ENCODE peak calls at places on chromosomes 11 and 22, in eight cellular contexts. One of them, this sample, is unnamed. For H3K4me1, the result is how much of the 10 kb centered on the place peaks cover.

GRCh38 chr22:29314537-29315285 is 786 bp downstream of the RASL10A start:
- DNase-seq in neural progenitor cell: peak
- DNase-seq in neuronal stem cell: no peak
- DNase-seq in OCI-LY7: no peak
- DNase-seq in keratinocyte: no peak
- DNase-seq in upper lobe of right lung: peak
- DNase-seq in adrenal gland: no peak
- DNase-seq in cardiac muscle cell: no peak
- DNase-seq in this sample: no peak

GRCh38 chr11:10387209-10388083 is 67.6 kb upstream of the AMPD3 start:
- DNase-seq in neuronal stem cell: no peak
- DNase-seq in neural progenitor cell: no peak
- DNase-seq in cardiac muscle cell: no peak
- DNase-seq in adrenal gland: no peak
- DNase-seq in upper lobe of right lung: no peak
- DNase-seq in OCI-LY7: no peak
- DNase-seq in keratinocyte: no peak
- DNase-seq in this sample: peak

GRCh38 chr11:115911656-115912055 is 407.4 kb upstream of the CADM1 start:
- DNase-seq in neural progenitor cell: peak
- DNase-seq in keratinocyte: no peak
- DNase-seq in upper lobe of right lung: no peak
- DNase-seq in adrenal gland: no peak
- DNase-seq in neuronal stem cell: peak
- DNase-seq in cardiac muscle cell: no peak
- DNase-seq in OCI-LY7: no peak
- DNase-seq in this sample: no peak

GRCh38 chr22:23503736-23504440 is 76.2 kb downstream of the IGLL1 start:
- DNase-seq in upper lobe of right lung: peak
- DNase-seq in neural progenitor cell: no peak
- DNase-seq in keratinocyte: no peak
- DNase-seq in adrenal gland: no peak
- DNase-seq in OCI-LY7: no peak
- DNase-seq in cardiac muscle cell: no peak
- DNase-seq in neuronal stem cell: no peak
- DNase-seq in this sample: no peak

GRCh38 chr22:41181349-41182241 is 23.5 kb upstream of the L3MBTL2 start:
- DNase-seq in keratinocyte: no peak
- DNase-seq in cardiac muscle cell: no peak
- DNase-seq in upper lobe of right lung: no peak
- DNase-seq in OCI-LY7: no peak
- DNase-seq in neuronal stem cell: no peak
- DNase-seq in neural progenitor cell: no peak
- DNase-seq in adrenal gland: no peak
- DNase-seq in this sample: no peak

GRCh38 chr11:16807306-16807705 is 68.9 kb downstream of the C11orf58 start:
- DNase-seq in neural progenitor cell: no peak
- DNase-seq in OCI-LY7: no peak
- DNase-seq in neuronal stem cell: no peak
- DNase-seq in upper lobe of right lung: no peak
- DNase-seq in cardiac muscle cell: no peak
- DNase-seq in adrenal gland: no peak
- DNase-seq in keratinocyte: no peak
- DNase-seq in this sample: no peak

GRCh38 chr11:100445231-100445735 is 241.8 kb upstream of the ARHGAP42 start:
- DNase-seq in neuronal stem cell: no peak
- DNase-seq in upper lobe of right lung: no peak
- DNase-seq in keratinocyte: no peak
- DNase-seq in neural progenitor cell: peak
- DNase-seq in cardiac muscle cell: peak
- DNase-seq in OCI-LY7: no peak
- DNase-seq in adrenal gland: no peak
- DNase-seq in this sample: no peak

GRCh38 chr22:48557473-48557872 is 1270.2 kb downstream of the BRD1 start:
- DNase-seq in OCI-LY7: no peak
- DNase-seq in neural progenitor cell: no peak
- DNase-seq in adrenal gland: no peak
- DNase-seq in upper lobe of right lung: no peak
- DNase-seq in neuronal stem cell: no peak
- DNase-seq in keratinocyte: no peak
- DNase-seq in cardiac muscle cell: no peak
- DNase-seq in this sample: no peak

GRCh38 chr11:20470348-20470747 is 82.8 kb downstream of the PRMT3 start:
- DNase-seq in OCI-LY7: no peak
- DNase-seq in neural progenitor cell: no peak
- DNase-seq in upper lobe of right lung: no peak
- DNase-seq in neuronal stem cell: no peak
- DNase-seq in keratinocyte: no peak
- DNase-seq in cardiac muscle cell: no peak
- DNase-seq in adrenal gland: no peak
- DNase-seq in this sample: no peak

GRCh38 chr11:59011672-59012071 is 72.4 kb downstream of the GLYATL1 start:
- DNase-seq in neuronal stem cell: peak
- DNase-seq in cardiac muscle cell: peak
- DNase-seq in keratinocyte: no peak
- DNase-seq in neural progenitor cell: peak
- DNase-seq in upper lobe of right lung: no peak
- DNase-seq in OCI-LY7: peak
- DNase-seq in adrenal gland: no peak
- DNase-seq in this sample: no peak

GRCh38 chr11:59009661-59010060 is 70.4 kb downstream of the GLYATL1 start:
- DNase-seq in keratinocyte: no peak
- DNase-seq in OCI-LY7: peak
- DNase-seq in neuronal stem cell: no peak
- DNase-seq in neural progenitor cell: no peak
- DNase-seq in upper lobe of right lung: no peak
- DNase-seq in adrenal gland: no peak
- DNase-seq in cardiac muscle cell: no peak
- DNase-seq in this sample: no peak

GRCh38 chr11:59010693-59011092 is 71.4 kb downstream of the GLYATL1 start:
- DNase-seq in upper lobe of right lung: no peak
- DNase-seq in adrenal gland: no peak
- DNase-seq in keratinocyte: no peak
- DNase-seq in OCI-LY7: no peak
- DNase-seq in cardiac muscle cell: no peak
- DNase-seq in neuronal stem cell: no peak
- DNase-seq in neural progenitor cell: no peak
- DNase-seq in this sample: no peak

GRCh38 chr11:59012942-59013256 is 73.2 kb upstream of the GLYATL1B start:
- DNase-seq in OCI-LY7: no peak
- DNase-seq in cardiac muscle cell: no peak
- DNase-seq in adrenal gland: no peak
- DNase-seq in upper lobe of right lung: peak
- DNase-seq in neural progenitor cell: no peak
- DNase-seq in keratinocyte: no peak
- DNase-seq in neuronal stem cell: no peak
- DNase-seq in this sample: no peak

GRCh38 chr11:59012106-59012941 is 73.0 kb downstream of the GLYATL1 start:
- DNase-seq in keratinocyte: no peak
- DNase-seq in upper lobe of right lung: no peak
- DNase-seq in OCI-LY7: peak
- DNase-seq in cardiac muscle cell: peak
- DNase-seq in adrenal gland: no peak
- DNase-seq in neural progenitor cell: no peak
- DNase-seq in neuronal stem cell: no peak
- DNase-seq in this sample: no peak
- H3K27ac ChIP-seq in keratinocyte: no peak
- H3K27ac ChIP-seq in upper lobe of right lung: no peak
- H3K27ac ChIP-seq in OCI-LY7: peak
- H3K27ac ChIP-seq in cardiac muscle cell: no peak
- H3K27ac ChIP-seq in adrenal gland: no peak
- H3K27ac ChIP-seq in neural progenitor cell: no peak
- H3K27ac ChIP-seq in neuronal stem cell: no peak
- H3K27ac ChIP-seq in this sample: no peak

GRCh38 chr11:47501095-47501494 is 51.8 kb downstream of the CELF1 start:
- DNase-seq in upper lobe of right lung: no peak
- DNase-seq in OCI-LY7: no peak
- DNase-seq in cardiac muscle cell: no peak
- DNase-seq in neural progenitor cell: no peak
- DNase-seq in adrenal gland: no peak
- DNase-seq in keratinocyte: no peak
- DNase-seq in neuronal stem cell: no peak
- DNase-seq in this sample: no peak

GRCh38 chr11:47500121-47500520 is 51.2 kb upstream of the RAPSN start:
- DNase-seq in keratinocyte: no peak
- DNase-seq in adrenal gland: no peak
- DNase-seq in cardiac muscle cell: no peak
- DNase-seq in OCI-LY7: no peak
- DNase-seq in neuronal stem cell: no peak
- DNase-seq in upper lobe of right lung: no peak
- DNase-seq in neural progenitor cell: no peak
- DNase-seq in this sample: no peak

GRCh38 chr11:47504910-47505309 is 48.0 kb downstream of the CELF1 start:
- DNase-seq in neural progenitor cell: no peak
- DNase-seq in adrenal gland: no peak
- DNase-seq in cardiac muscle cell: no peak
- DNase-seq in neuronal stem cell: no peak
- DNase-seq in upper lobe of right lung: no peak
- DNase-seq in OCI-LY7: no peak
- DNase-seq in keratinocyte: no peak
- DNase-seq in this sample: no peak

GRCh38 chr11:47503227-47503626 is 49.7 kb downstream of the CELF1 start:
- DNase-seq in neural progenitor cell: no peak
- DNase-seq in cardiac muscle cell: no peak
- DNase-seq in OCI-LY7: no peak
- DNase-seq in keratinocyte: no peak
- DNase-seq in adrenal gland: no peak
- DNase-seq in upper lobe of right lung: no peak
- DNase-seq in neuronal stem cell: no peak
- DNase-seq in this sample: no peak

DNA sequence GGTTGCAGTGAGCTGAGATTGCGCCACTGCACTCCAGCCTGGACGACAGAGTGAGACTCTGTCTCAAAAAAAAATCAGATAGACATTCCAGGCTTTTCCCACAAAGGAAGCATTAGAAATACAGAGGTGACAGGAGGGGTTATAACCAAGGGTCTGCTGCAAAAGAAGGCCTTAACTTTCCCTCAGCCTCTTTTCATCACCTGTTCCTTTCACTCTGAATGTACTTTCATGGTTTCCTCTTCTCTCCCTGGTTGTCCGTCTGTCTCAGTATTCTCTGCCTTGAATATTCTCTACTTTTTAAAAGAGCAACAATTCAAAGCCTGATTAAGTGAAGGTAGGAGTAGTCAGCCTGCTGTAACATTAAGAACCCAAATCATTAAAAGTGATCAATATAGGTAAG is 50.2 kb downstream of the CELF1 start:
- DNase-seq in upper lobe of right lung: no peak
- DNase-seq in cardiac muscle cell: no peak
- DNase-seq in keratinocyte: no peak
- DNase-seq in OCI-LY7: no peak
- DNase-seq in neuronal stem cell: no peak
- DNase-seq in neural progenitor cell: no peak
- DNase-seq in adrenal gland: no peak
- DNase-seq in this sample: no peak
- H3K4me1 ChIP-seq in upper lobe of right lung: under half
- H3K4me1 ChIP-seq in cardiac muscle cell: under half
- H3K4me1 ChIP-seq in keratinocyte: under half
- H3K4me1 ChIP-seq in OCI-LY7: under half
- H3K4me1 ChIP-seq in neuronal stem cell: under half
- H3K4me1 ChIP-seq in neural progenitor cell: under half
- H3K4me1 ChIP-seq in adrenal gland: half or more
- H3K4me1 ChIP-seq in this sample: half or more

DNA sequence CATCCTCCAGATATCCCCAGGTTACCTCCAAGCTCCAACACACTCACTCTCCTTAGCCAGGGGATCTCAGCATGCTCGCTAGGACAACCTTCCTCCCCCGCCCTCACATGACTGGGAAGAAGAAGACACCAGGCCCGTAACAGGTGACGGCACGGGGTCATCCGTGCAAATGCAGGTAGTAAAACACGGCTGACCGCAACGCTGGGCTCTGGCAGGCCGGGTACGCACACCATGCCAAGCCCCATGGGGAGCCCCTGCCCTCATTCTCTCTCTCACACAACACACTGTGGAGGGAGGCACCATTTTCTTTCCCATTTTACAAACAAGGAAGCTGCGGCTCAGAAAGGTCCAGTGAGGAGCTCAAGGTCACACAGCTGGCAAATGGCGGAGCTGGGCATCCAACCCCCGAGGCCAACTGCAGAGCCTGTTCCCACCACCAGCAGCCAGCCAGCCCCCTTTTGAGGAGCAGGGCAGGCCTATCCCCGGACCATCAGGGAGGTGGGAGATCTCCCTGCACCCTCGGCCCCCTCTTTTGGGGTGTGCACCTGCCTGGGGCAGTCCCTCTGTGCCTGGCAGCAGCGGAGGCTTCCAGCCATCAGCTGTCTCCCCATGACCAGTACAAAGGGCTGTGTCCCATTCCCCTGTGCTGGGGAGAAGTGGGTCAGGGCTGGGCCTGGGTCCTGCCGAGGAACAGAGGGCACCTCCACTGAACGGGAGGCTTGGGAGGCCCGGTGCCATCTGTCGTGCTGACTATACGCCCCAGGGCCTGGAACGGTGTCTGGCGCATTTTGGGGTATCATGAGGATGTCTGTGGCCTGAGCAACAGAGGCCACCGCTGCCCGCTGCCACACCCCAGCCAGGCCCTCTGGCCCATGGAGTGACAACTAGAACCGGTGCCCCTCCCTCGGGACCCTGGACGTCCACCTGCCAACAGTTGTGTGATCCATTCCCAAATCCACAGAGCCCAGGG is 280.9 kb downstream of the CTTN start:
- DNase-seq in keratinocyte: no peak
- DNase-seq in upper lobe of right lung: no peak
- DNase-seq in cardiac muscle cell: no peak
- DNase-seq in OCI-LY7: no peak
- DNase-seq in neuronal stem cell: no peak
- DNase-seq in neural progenitor cell: no peak
- DNase-seq in adrenal gland: no peak
- DNase-seq in this sample: no peak
- H3K4me3 ChIP-seq in keratinocyte: no peak
- H3K4me3 ChIP-seq in upper lobe of right lung: no peak
- H3K4me3 ChIP-seq in cardiac muscle cell: no peak
- H3K4me3 ChIP-seq in OCI-LY7: no peak
- H3K4me3 ChIP-seq in neuronal stem cell: no peak
- H3K4me3 ChIP-seq in neural progenitor cell: no peak
- H3K4me3 ChIP-seq in adrenal gland: no peak
- H3K4me3 ChIP-seq in this sample: no peak

DNA sequence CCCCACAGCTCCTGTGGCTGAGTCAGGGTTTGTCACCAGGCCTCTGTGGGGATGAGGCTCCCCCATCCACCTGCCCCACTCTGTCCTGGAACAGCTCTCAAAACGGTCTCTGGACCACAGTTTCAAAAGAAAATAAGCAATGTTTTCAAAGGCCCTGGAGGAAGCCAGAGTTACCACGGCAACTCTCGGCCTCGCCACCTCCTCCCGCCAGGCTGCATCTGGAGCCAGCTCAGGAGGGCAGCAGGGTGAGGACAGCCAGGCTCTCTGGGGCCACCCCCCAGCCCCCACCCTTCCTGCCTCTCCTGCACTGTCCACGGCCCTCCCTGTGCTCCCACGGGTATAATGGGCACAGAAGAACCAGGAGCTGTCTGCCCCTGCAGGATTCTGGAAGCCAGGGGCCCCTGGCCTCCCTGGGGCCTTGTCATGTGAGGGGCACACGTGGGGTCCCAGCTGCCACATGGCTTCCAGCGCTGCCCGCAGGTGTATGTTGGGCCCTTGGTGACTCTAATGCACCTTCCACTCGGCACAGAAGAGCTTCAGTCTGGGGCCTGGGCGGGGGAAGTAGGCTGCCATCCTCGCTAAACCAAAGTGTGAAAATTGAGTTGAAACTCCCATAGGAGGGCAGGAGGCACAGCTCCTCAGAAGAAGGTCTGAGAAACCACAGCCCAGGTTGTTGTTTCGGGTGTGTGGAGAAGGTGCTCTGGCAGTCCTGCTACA is 10.3 kb downstream of the CD81 start:
- DNase-seq in neuronal stem cell: no peak
- DNase-seq in neural progenitor cell: peak
- DNase-seq in cardiac muscle cell: no peak
- DNase-seq in adrenal gland: no peak
- DNase-seq in OCI-LY7: peak
- DNase-seq in upper lobe of right lung: no peak
- DNase-seq in keratinocyte: no peak
- DNase-seq in this sample: no peak
- H3K27ac ChIP-seq in neuronal stem cell: peak
- H3K27ac ChIP-seq in neural progenitor cell: peak
- H3K27ac ChIP-seq in cardiac muscle cell: no peak
- H3K27ac ChIP-seq in adrenal gland: no peak
- H3K27ac ChIP-seq in OCI-LY7: peak
- H3K27ac ChIP-seq in upper lobe of right lung: peak
- H3K27ac ChIP-seq in keratinocyte: no peak
- H3K27ac ChIP-seq in this sample: peak

This sample was measured in left ventricle myocardium inferior.